ENCODE peak calls at places on chromosomes 1 and 21, in nine cellular contexts. V is HL-60; Y is left ventricle myocardium inferior; W is fibroblast of mammary gland; H is NCI-H2081 treated with DMSO at 0.1 percent for 48 hours; D is NAMALWA; M is Right ventricle myocardium superior; N is stimulated activated CD8-positive, alpha-beta memory T cell treated with anti-CD3 and anti-CD28 coated beads, Interleukin-4, amount 100 ng/mL, for 1 hour; Z is lung. F is an unnamed sample.

GRCh38 chr1:220575718-220576497 is 48.0 kb downstream of the MARK1 start:
- DNase-seq in Y (no peak), Z (no peak), V (no peak), D (no peak), H (no peak), W (peak), N (no peak), M (no peak), F (no peak)

GRCh38 chr1:237890416-237890815 is 306 bp downstream of the ZP4 start:
- DNase-seq in N (no peak), V (no peak), D (no peak), Y (no peak), W (no peak), Z (no peak), H (no peak), M (no peak), F (no peak)

GRCh38 chr1:206931709-206932108 is 10.0 kb upstream of the FCMR start:
- DNase-seq in V (no peak), N (no peak), Y (no peak), H (no peak), D (no peak), M (no peak), W (no peak), Z (no peak), F (no peak)

GRCh38 chr1:54247858-54248257 is 47.9 kb downstream of the MRPL37 start:
- DNase-seq in M (no peak), H (no peak), N (no peak), Z (no peak), D (no peak), W (no peak), Y (no peak), V (no peak), F (no peak)

GRCh38 chr1:54274448-54274847 is 74.5 kb downstream of the MRPL37 start:
- DNase-seq in D (no peak), Y (no peak), V (no peak), Z (no peak), M (no peak), N (no peak), W (no peak), H (no peak), F (no peak)

GRCh38 chr21:42769183-42769819 is 110.0 kb downstream of the WDR4 start:
- DNase-seq in V (no peak), Y (no peak), M (no peak), N (no peak), W (no peak), Z (no peak), D (no peak), H (no peak), F (no peak)

GRCh38 chr21:32240708-32241433 is 38.0 kb downstream of the MIS18A start:
- DNase-seq in Z (no peak), H (no peak), Y (no peak), N (no peak), W (no peak), V (no peak), D (no peak), M (no peak), F (no peak)

GRCh38 chr1:179447489-179447888 is 81.7 kb downstream of the AXDND1 start:
- DNase-seq in W (peak), H (no peak), M (no peak), V (no peak), D (peak), Z (no peak), N (no peak), Y (no peak), F (no peak)

GRCh38 chr1:38786040-38786436 is 73.5 kb downstream of the RRAGC start:
- DNase-seq in V (no peak), N (no peak), H (no peak), Y (no peak), W (no peak), Z (no peak), D (no peak), M (no peak), F (no peak)

GRCh38 chr1:2821373-2821955 is 20.0 kb upstream of the TTC34 start:
- DNase-seq in H (no peak), V (no peak), M (no peak), W (no peak), D (no peak), Y (no peak), Z (no peak), N (no peak), F (no peak)

GRCh38 chr21:31658053-31658452 is 1.4 kb upstream of the SOD1 start:
- DNase-seq in Y (no peak), H (no peak), M (no peak), Z (no peak), W (no peak), N (no peak), V (no peak), D (no peak), F (no peak)